ENCODE peak calls at places on chromosomes 3 and 15, in four cellular contexts. V, W, J and M are unnamed samples.

GRCh38 chr15:39869858-39870515 is 50.1 kb downstream of the GPR176 start:
- DNase-seq in V (no peak), W (no peak), J (no peak), M (no peak)

GRCh38 chr3:65669163-65669875 is 369.4 kb downstream of the MAGI1 start:
- DNase-seq in V (no peak), W (no peak), J (no peak), M (no peak)

GRCh38 chr15:63371297-63371918 is 10.2 kb downstream of the CA12 start:
- DNase-seq in V (no peak), W (no peak), J (no peak), M (no peak)

GRCh38 chr3:57793737-57794187 is 37.7 kb downstream of the SLMAP start:
- DNase-seq in V (no peak), W (no peak), J (no peak), M (no peak)

GRCh38 chr15:64101018-64101417 is 5.2 kb downstream of the SNX1 start:
- DNase-seq in V (no peak), W (no peak), J (no peak), M (no peak)

GRCh38 chr3:133463441-133463860 is 63.6 kb downstream of the BFSP2 start:
- DNase-seq in V (no peak), W (no peak), J (no peak), M (no peak)

GRCh38 chr15:41024141-41024540 is 70.9 kb downstream of the CHAC1 start:
- DNase-seq in V (no peak), W (peak), J (no peak), M (no peak)

GRCh38 chr3:42505849-42506410 is 3.5 kb downstream of the VIPR1 start:
- DNase-seq in V (no peak), W (no peak), J (no peak), M (no peak)

GRCh38 chr15:58537033-58537432 is 105.2 kb downstream of the LIPC start:
- DNase-seq in V (no peak), W (no peak), J (no peak), M (no peak)

GRCh38 chr3:31341130-31341529 is 191.6 kb upstream of the STT3B start:
- DNase-seq in V (no peak), W (no peak), J (peak), M (no peak)

GRCh38 chr3:39219702-39220101 is 27.3 kb upstream of the XIRP1 start:
- DNase-seq in V (no peak), W (no peak), J (no peak), M (no peak)

GRCh38 chr3:64220161-64220560 is 5.1 kb downstream of the PRICKLE2 start:
- DNase-seq in V (no peak), W (peak), J (no peak), M (no peak)

GRCh38 chr3:76554717-76555116 is 485.2 kb upstream of the ROBO2 start:
- DNase-seq in V (no peak), W (peak), J (no peak), M (peak)

GRCh38 chr3:12175844-12176453 is 17.2 kb upstream of the TIMP4 start:
- DNase-seq in V (peak), W (peak), J (peak), M (peak)

GRCh38 chr3:139830817-139831216 is 104.2 kb upstream of the CLSTN2 start:
- DNase-seq in V (no peak), W (no peak), J (no peak), M (peak)

GRCh38 chr15:77836116-77836798 is 203.5 kb upstream of the LINGO1 start:
- DNase-seq in V (no peak), W (peak), J (no peak), M (peak)

GRCh38 chr15:27238209-27238608 is 267.2 kb downstream of the GABRG3 start:
- DNase-seq in V (no peak), W (no peak), J (no peak), M (no peak)

GRCh38 chr3:140529096-140529495 is 148.8 kb upstream of the TRIM42 start:
- DNase-seq in V (no peak), W (no peak), J (no peak), M (no peak)

GRCh38 chr3:73164622-73165021 is 103.2 kb downstream of the EBLN2 start:
- DNase-seq in V (no peak), W (no peak), J (no peak), M (no peak)

GRCh38 chr15:56739474-56739873 is 6.2 kb upstream of the ZNF280D start:
- DNase-seq in V (no peak), W (no peak), J (no peak), M (no peak)

GRCh38 chr3:175234075-175234474 is 374.9 kb downstream of the NAALADL2 start:
- DNase-seq in V (no peak), W (no peak), J (no peak), M (peak)

GRCh38 chr3:108495717-108496116 is 14.7 kb downstream of the MYH15 start:
- DNase-seq in V (no peak), W (no peak), J (no peak), M (no peak)

GRCh38 chr3:111669926-111670630 is 74.9 kb upstream of the ZBED2 start:
- DNase-seq in V (no peak), W (no peak), J (no peak), M (no peak)

GRCh38 chr3:115861166-115861733 is 237.9 kb downstream of the GAP43 start:
- DNase-seq in V (no peak), W (no peak), J (no peak), M (no peak)

GRCh38 chr15:63192604-63193206 is 3.3 kb downstream of the RAB8B start:
- DNase-seq in V (no peak), W (no peak), J (peak), M (no peak)

GRCh38 chr3:130857336-130858026 is 36.4 kb upstream of the ATP2C1 start:
- DNase-seq in V (no peak), W (no peak), J (peak), M (no peak)

GRCh38 chr3:56361731-56362130 is 106.5 kb downstream of the ERC2 start:
- DNase-seq in V (no peak), W (no peak), J (no peak), M (no peak)

GRCh38 chr3:48187579-48188265 is 495 bp downstream of the CDC25A start:
- DNase-seq in V (peak), W (peak), J (peak), M (peak)

GRCh38 chr15:67916051-67916374 is 76.2 kb upstream of the RNU6-1 start:
- DNase-seq in V (no peak), W (no peak), J (no peak), M (no peak)

GRCh38 chr3:31312400-31312799 is 220.3 kb upstream of the STT3B start:
- DNase-seq in V (no peak), W (no peak), J (no peak), M (no peak)

GRCh38 chr15:93476491-93477176 is 387.6 kb upstream of the RGMA start:
- DNase-seq in V (no peak), W (no peak), J (no peak), M (no peak)

GRCh38 chr15:26516102-26516980 is 256.5 kb downstream of the GABRB3 start:
- DNase-seq in V (no peak), W (no peak), J (no peak), M (no peak)

GRCh38 chr3:76497636-76498035 is 542.3 kb upstream of the ROBO2 start:
- DNase-seq in V (no peak), W (peak), J (no peak), M (no peak)

GRCh38 chr3:107740992-107741896 is 218.5 kb downstream of the BBX start:
- DNase-seq in V (no peak), W (no peak), J (no peak), M (peak)

GRCh38 chr3:37183976-37184375 is 9.6 kb upstream of the LRRFIP2 start:
- DNase-seq in V (no peak), W (no peak), J (no peak), M (no peak)

GRCh38 chr15:41570764-41571163 is 11.8 kb downstream of the TYRO3 start:
- DNase-seq in V (no peak), W (no peak), J (no peak), M (no peak)